ENCODE peak calls at places on chromosomes 4 and X, in six cellular contexts. One of them, this sample, is unnamed.

GRCh38 chr4:142036795-142037583 is 400.6 kb downstream of the IL15 start:
- DNase-seq in H1: no peak
- DNase-seq in HCT116: peak
- DNase-seq in K562: no peak
- DNase-seq in GM12878: no peak
- DNase-seq in NT2/D1: no peak
- DNase-seq in this sample: no peak

GRCh38 chr4:121680571-121680970 is 16.2 kb downstream of the ANXA5 start:
- DNase-seq in NT2/D1: no peak
- DNase-seq in H1: no peak
- DNase-seq in GM12878: no peak
- DNase-seq in HCT116: no peak
- DNase-seq in K562: no peak
- DNase-seq in this sample: no peak

GRCh38 chr4:159278399-159278798 is 175.5 kb downstream of the RAPGEF2 start:
- DNase-seq in NT2/D1: no peak
- DNase-seq in HCT116: no peak
- DNase-seq in K562: no peak
- DNase-seq in H1: no peak
- DNase-seq in GM12878: no peak
- DNase-seq in this sample: no peak

GRCh38 chrX:40772290-40772689 is 36.9 kb upstream of the MED14 start:
- DNase-seq in GM12878: no peak
- DNase-seq in K562: no peak
- DNase-seq in NT2/D1: no peak
- DNase-seq in HCT116: peak
- DNase-seq in H1: no peak
- DNase-seq in this sample: no peak

GRCh38 chr4:189143255-189143654 is 797.4 kb upstream of the FRG1 start:
- DNase-seq in H1: no peak
- DNase-seq in HCT116: peak
- DNase-seq in K562: no peak
- DNase-seq in NT2/D1: no peak
- DNase-seq in GM12878: no peak
- DNase-seq in this sample: no peak

GRCh38 chrX:19849433-19850190 is 37.8 kb downstream of the SH3KBP1 start:
- DNase-seq in NT2/D1: no peak
- DNase-seq in H1: no peak
- DNase-seq in HCT116: no peak
- DNase-seq in K562: no peak
- DNase-seq in GM12878: peak
- DNase-seq in this sample: no peak

GRCh38 chr4:37535872-37536271 is 150.3 kb downstream of the RELL1 start:
- DNase-seq in K562: no peak
- DNase-seq in NT2/D1: no peak
- DNase-seq in GM12878: no peak
- DNase-seq in H1: no peak
- DNase-seq in HCT116: no peak
- DNase-seq in this sample: no peak

GRCh38 chr4:77084019-77084604 is 8.3 kb upstream of the CCNI start:
- DNase-seq in HCT116: no peak
- DNase-seq in H1: no peak
- DNase-seq in NT2/D1: no peak
- DNase-seq in GM12878: no peak
- DNase-seq in K562: peak
- DNase-seq in this sample: no peak

GRCh38 chrX:73962948-73963347 is 341.0 kb upstream of the ZCCHC13 start:
- DNase-seq in H1: no peak
- DNase-seq in HCT116: no peak
- DNase-seq in GM12878: no peak
- DNase-seq in NT2/D1: no peak
- DNase-seq in K562: no peak
- DNase-seq in this sample: no peak

GRCh38 chrX:16466640-16467432 is 183.1 kb upstream of the S100G start:
- DNase-seq in GM12878: no peak
- DNase-seq in K562: no peak
- DNase-seq in HCT116: no peak
- DNase-seq in NT2/D1: no peak
- DNase-seq in H1: no peak
- DNase-seq in this sample: no peak

GRCh38 chr4:38663021-38663800 is 788 bp upstream of the KLF3 start:
- DNase-seq in NT2/D1: no peak
- DNase-seq in K562: peak
- DNase-seq in HCT116: no peak
- DNase-seq in GM12878: no peak
- DNase-seq in H1: no peak
- DNase-seq in this sample: no peak

GRCh38 chr4:139774759-139775487 is 109.3 kb downstream of the MGST2 start:
- DNase-seq in H1: no peak
- DNase-seq in GM12878: no peak
- DNase-seq in NT2/D1: no peak
- DNase-seq in HCT116: no peak
- DNase-seq in K562: no peak
- DNase-seq in this sample: no peak

GRCh38 chrX:9072281-9072680 is 38.4 kb upstream of the FAM9B start:
- DNase-seq in NT2/D1: no peak
- DNase-seq in GM12878: no peak
- DNase-seq in K562: no peak
- DNase-seq in HCT116: no peak
- DNase-seq in H1: no peak
- DNase-seq in this sample: no peak

GRCh38 chr4:125389713-125390112 is 75.0 kb downstream of the FAT4 start:
- DNase-seq in NT2/D1: no peak
- DNase-seq in GM12878: no peak
- DNase-seq in H1: no peak
- DNase-seq in K562: no peak
- DNase-seq in HCT116: no peak
- DNase-seq in this sample: no peak

GRCh38 chr4:113743690-113744089 is 17.8 kb downstream of the CAMK2D start:
- DNase-seq in NT2/D1: no peak
- DNase-seq in H1: no peak
- DNase-seq in GM12878: no peak
- DNase-seq in K562: no peak
- DNase-seq in HCT116: no peak
- DNase-seq in this sample: no peak

GRCh38 chrX:131778269-131779218 is 234.7 kb downstream of the OR13H1 start:
- DNase-seq in H1: no peak
- DNase-seq in NT2/D1: no peak
- DNase-seq in HCT116: no peak
- DNase-seq in GM12878: peak
- DNase-seq in K562: no peak
- DNase-seq in this sample: no peak

DNA sequence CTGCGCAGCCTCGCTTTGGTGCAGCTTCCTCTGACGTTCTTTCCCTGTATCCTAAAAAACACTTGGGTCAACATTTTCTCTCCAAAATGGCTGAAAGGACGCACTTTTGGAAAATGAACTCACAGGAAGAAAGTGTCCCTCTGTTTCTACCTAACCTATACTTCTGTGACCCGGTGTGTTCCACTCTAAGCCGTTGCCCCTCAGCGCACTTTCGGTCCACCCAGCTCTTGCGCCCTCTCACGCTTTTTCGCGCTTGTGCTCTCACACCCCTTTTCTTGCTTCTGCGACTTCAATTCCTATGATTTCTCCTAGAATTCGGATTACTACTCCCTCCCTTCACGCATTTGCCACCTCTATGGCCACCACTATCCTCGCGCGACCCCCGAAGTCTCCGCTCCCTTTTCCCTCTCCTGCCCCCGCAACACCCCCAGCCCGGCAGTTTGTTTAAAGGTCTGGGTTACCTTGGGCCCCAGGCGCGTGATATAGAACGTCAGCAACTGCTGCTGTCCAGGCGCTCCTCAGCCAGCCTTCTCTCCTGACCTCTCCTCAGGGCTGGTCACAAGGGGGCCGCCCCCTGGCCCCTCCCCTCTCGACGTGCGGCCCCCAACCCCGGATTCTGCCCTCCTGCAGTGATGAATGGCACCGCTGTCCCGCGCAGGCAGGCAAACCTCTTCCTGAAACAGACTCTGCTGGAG is at the start of gene USP51:
- DNase-seq in NT2/D1: peak
- DNase-seq in H1: no peak
- DNase-seq in HCT116: no peak
- DNase-seq in GM12878: peak
- DNase-seq in K562: peak
- DNase-seq in this sample: no peak
- TF ChIP-seq ZNF274 in NT2/D1: no peak
- TF ChIP-seq ZNF274 in H1: no peak
- TF ChIP-seq ZNF274 in HCT116: no peak
- TF ChIP-seq ZNF274 in GM12878: no peak
- TF ChIP-seq ZNF274 in K562: no peak
- TF ChIP-seq ZNF274 in this sample: no peak

DNA sequence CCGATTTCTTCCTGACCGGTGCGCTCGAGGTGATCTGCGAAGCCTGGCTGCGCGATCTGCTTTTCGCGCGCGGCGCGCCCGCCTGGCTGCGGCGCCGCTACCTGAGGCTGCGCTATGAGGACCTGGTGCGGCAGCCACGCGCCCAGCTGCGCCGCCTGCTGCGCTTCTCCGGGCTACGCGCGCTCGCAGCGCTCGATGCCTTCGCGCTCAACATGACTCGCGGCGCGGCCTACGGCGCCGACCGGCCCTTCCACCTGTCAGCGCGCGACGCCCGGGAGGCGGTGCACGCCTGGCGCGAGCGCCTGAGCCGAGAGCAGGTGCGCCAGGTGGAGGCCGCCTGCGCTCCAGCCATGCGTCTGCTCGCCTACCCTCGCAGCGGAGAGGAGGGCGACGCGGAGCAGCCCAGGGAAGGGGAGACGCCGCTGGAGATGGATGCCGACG is 1.4 kb downstream of the CHST7 start:
- DNase-seq in H1: no peak
- DNase-seq in GM12878: no peak
- DNase-seq in K562: no peak
- DNase-seq in HCT116: no peak
- DNase-seq in NT2/D1: no peak
- DNase-seq in this sample: no peak
- TF ChIP-seq ZNF274 in H1: no peak
- TF ChIP-seq ZNF274 in GM12878: no peak
- TF ChIP-seq ZNF274 in K562: no peak
- TF ChIP-seq ZNF274 in HCT116: no peak
- TF ChIP-seq ZNF274 in NT2/D1: no peak
- TF ChIP-seq ZNF274 in this sample: no peak

GRCh38 chr4:14532436-14532835 is 469.8 kb upstream of the CPEB2 start:
- DNase-seq in HCT116: no peak
- DNase-seq in K562: no peak
- DNase-seq in NT2/D1: no peak
- DNase-seq in GM12878: no peak
- DNase-seq in H1: no peak
- DNase-seq in this sample: no peak
- TF ChIP-seq ZNF274 in HCT116: no peak
- TF ChIP-seq ZNF274 in K562: no peak
- TF ChIP-seq ZNF274 in NT2/D1: no peak
- TF ChIP-seq ZNF274 in GM12878: no peak
- TF ChIP-seq ZNF274 in H1: no peak
- TF ChIP-seq ZNF274 in this sample: no peak

DNA sequence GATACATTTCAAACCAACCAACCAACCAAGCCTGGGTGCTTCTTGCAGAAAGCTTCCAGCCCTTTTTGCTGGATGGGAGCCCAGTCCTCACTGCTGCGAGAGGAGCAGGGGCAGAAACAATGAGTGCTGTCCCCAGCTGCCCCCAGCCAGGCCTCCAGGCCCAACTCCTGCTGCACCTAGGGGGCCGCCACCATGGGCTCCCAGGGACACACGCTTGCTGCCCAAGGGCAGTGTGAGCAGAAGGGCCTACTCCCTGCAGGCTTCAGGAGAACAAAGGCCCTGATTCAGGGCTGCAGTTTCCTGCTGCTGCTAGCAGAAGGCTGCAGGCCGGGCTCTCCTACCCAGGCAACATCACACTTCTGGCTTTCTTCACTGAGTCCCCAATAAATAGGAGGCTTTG is 37.7 kb upstream of the ENPP6 start:
- DNase-seq in GM12878: no peak
- DNase-seq in K562: no peak
- DNase-seq in HCT116: no peak
- DNase-seq in NT2/D1: no peak
- DNase-seq in H1: no peak
- DNase-seq in this sample: no peak
- TF ChIP-seq ZNF274 in GM12878: no peak
- TF ChIP-seq ZNF274 in K562: no peak
- TF ChIP-seq ZNF274 in HCT116: no peak
- TF ChIP-seq ZNF274 in NT2/D1: no peak
- TF ChIP-seq ZNF274 in H1: no peak
- TF ChIP-seq ZNF274 in this sample: no peak

DNA sequence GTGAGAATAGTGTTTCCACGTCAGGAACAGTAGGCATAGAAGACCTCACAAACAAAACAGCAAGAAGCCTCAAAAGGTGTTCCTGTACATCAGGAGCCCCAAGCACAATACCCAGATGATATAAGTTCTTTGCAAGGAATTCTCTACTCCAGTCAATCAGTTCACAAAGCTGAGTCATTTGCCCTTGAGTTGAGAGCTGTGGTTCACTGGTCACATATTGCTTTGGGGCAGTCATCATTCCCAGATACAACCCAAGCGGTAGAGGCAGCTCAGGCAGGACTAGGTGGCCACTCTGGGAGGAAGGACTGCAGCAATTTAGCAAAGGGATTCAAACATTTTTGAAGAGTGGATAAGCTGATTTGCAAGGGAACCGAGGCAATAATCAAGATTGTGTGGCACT is 551.5 kb upstream of the ZFP42 start:
- DNase-seq in NT2/D1: no peak
- DNase-seq in H1: no peak
- DNase-seq in HCT116: no peak
- DNase-seq in K562: no peak
- DNase-seq in GM12878: no peak
- DNase-seq in this sample: no peak
- TF ChIP-seq ZNF274 in NT2/D1: no peak
- TF ChIP-seq ZNF274 in H1: no peak
- TF ChIP-seq ZNF274 in HCT116: no peak
- TF ChIP-seq ZNF274 in K562: no peak
- TF ChIP-seq ZNF274 in GM12878: no peak
- TF ChIP-seq ZNF274 in this sample: no peak

GRCh38 chr4:16157609-16158503 is 68.4 kb downstream of the TAPT1 start:
- DNase-seq in GM12878: no peak
- DNase-seq in NT2/D1: no peak
- DNase-seq in HCT116: no peak
- DNase-seq in K562: no peak
- DNase-seq in H1: no peak
- DNase-seq in this sample: peak
- TF ChIP-seq ZNF274 in GM12878: no peak
- TF ChIP-seq ZNF274 in NT2/D1: no peak
- TF ChIP-seq ZNF274 in HCT116: no peak
- TF ChIP-seq ZNF274 in K562: no peak
- TF ChIP-seq ZNF274 in H1: no peak
- TF ChIP-seq ZNF274 in this sample: no peak

This sample was measured in HepG2.